ENCODE peak calls at places on chromosomes 6 and 20, in four cellular contexts. H, D, T and M are unnamed samples.

GRCh38 chr20:1624811-1625690 is 5.2 kb upstream of the SIRPB1 start:
- DNase-seq in T (no peak), H (no peak), D (no peak), M (no peak)

GRCh38 chr6:107264357-107264831 is 149.1 kb upstream of the BEND3 start:
- DNase-seq in H (peak), T (no peak), D (peak), M (no peak)

GRCh38 chr6:53378208-53378607 is 29.5 kb upstream of the ELOVL5 start:
- DNase-seq in T (no peak), H (no peak), D (no peak), M (no peak)

GRCh38 chr20:17972121-17972520 is 3.3 kb downstream of the MGME1 start:
- DNase-seq in D (no peak), T (no peak), H (no peak), M (no peak)

GRCh38 chr20:57388953-57389694 is 2.1 kb upstream of the RBM38 start:
- DNase-seq in H (peak), T (peak), D (peak), M (peak)

GRCh38 chr6:142773859-142774258 is 171.1 kb downstream of the HIVEP2 start:
- DNase-seq in H (no peak), D (no peak), T (peak), M (no peak)

GRCh38 chr6:137261393-137262154 is 42.4 kb upstream of the IFNGR1 start:
- DNase-seq in D (peak), H (peak), T (no peak), M (no peak)

GRCh38 chr6:117142995-117143394 is 122.4 kb upstream of the VGLL2 start:
- DNase-seq in D (no peak), H (no peak), T (no peak), M (no peak)

GRCh38 chr20:16615199-16615598 is 42.0 kb upstream of the KIF16B start:
- DNase-seq in H (peak), D (peak), T (no peak), M (no peak)

GRCh38 chr6:35052694-35053565 is 88.2 kb downstream of the TCP11 start:
- DNase-seq in H (no peak), D (peak), T (no peak), M (no peak)

GRCh38 chr6:27889628-27890315 is 22.4 kb downstream of the OR2B2 start:
- DNase-seq in D (no peak), T (peak), H (no peak), M (no peak)

DNA sequence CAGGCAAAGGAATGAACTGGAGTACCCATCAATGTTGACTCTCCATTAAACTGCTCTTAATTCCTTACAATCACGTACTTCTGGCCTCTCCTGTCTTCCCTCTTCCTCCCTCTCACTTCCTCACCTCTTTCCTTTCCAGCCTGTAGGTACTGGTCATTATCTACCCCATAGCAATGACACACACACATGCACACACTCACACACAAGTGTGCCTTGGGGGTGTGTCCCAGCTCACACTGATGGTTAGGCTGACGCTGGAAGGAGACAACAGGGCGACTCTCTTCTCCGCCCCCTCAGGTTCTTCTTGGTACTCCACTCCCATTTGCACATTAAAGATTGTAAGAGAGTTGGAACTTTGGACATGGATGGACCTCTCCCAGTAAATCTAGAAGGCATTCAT is 14.0 kb upstream of the SERPINB9 start:
- DNase-seq in H (no peak), T (no peak), D (no peak), M (no peak)
- TF ChIP-seq CTCF in H (no peak), T (no peak), D (peak), M (no peak)

GRCh38 chr6:36428911-36429310 is 13.7 kb downstream of the PXT1 start:
- DNase-seq in H (no peak), T (no peak), D (peak), M (no peak)
- TF ChIP-seq CTCF in H (peak), T (no peak), D (no peak), M (no peak)

GRCh38 chr6:40876336-40876735 is 162.7 kb downstream of the UNC5CL start:
- DNase-seq in T (no peak), H (no peak), D (no peak), M (no peak)

GRCh38 chr6:40881501-40881900 is 157.5 kb downstream of the UNC5CL start:
- DNase-seq in D (no peak), H (no peak), T (no peak), M (no peak)

GRCh38 chr6:40874495-40874894 is 164.5 kb downstream of the UNC5CL start:
- DNase-seq in H (no peak), T (no peak), D (no peak), M (no peak)

GRCh38 chr6:40879169-40879568 is 159.9 kb downstream of the UNC5CL start:
- DNase-seq in T (no peak), H (no peak), D (no peak), M (no peak)

DNA sequence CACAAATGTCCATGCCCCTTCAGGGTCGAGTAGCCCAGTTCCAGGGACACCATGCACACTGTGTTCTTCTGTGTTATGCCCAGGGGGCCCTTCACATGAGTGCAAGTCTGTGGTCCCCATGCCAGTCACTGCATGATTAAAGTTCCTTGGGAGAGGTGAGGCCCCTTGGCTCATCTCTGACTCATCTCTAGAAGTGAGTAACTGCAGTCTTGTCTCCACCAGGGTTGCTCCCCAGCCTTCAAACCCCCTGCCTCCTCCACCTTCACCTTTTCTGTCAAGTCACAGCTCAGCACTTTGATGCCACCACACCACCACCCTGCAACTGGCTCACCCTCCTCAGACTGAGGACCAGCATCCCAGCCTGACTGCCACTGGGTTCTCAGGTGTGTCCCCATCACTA is 161.7 kb downstream of the UNC5CL start:
- DNase-seq in D (no peak), T (no peak), H (no peak), M (no peak)
- TF ChIP-seq CTCF in D (no peak), T (no peak), H (no peak), M (no peak)

DNA sequence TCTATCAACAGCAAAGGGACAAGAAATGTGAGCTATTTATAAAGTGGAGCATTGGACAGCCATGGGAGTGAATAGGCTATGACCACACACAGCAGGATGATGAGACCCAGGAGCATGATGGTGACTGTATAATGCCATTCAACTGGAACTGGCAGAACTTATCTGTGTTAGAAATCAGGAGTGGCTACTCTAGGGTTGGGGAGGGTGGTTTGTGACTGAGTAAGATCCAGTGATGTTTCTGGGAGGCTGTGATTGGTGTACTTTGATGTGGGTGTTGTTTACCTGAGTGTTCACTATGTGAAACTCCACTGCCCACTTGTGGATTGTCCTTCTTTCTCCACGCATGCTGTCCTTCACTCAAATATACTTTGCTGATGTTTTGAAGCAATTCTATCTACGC is 11.5 kb upstream of the HLA-B start:
- DNase-seq in T (no peak), D (no peak), H (no peak), M (no peak)
- TF ChIP-seq CTCF in T (no peak), D (no peak), H (no peak), M (no peak)

GRCh38 chr20:60453847-60454246 is 495.6 kb downstream of the CDH26 start:
- DNase-seq in D (no peak), T (no peak), H (no peak), M (peak)
- TF ChIP-seq CTCF in D (no peak), T (no peak), H (no peak), M (no peak)

GRCh38 chr6:16770701-16771569 is 9.7 kb upstream of the ATXN1 start:
- DNase-seq in T (peak), H (peak), D (peak), M (peak)
- TF ChIP-seq CTCF in T (peak), H (peak), D (peak), M (peak)

GRCh38 chr20:46963196-46963529 is 68.5 kb downstream of the EYA2 start:
- DNase-seq in H (peak), T (no peak), D (no peak), M (no peak)
- TF ChIP-seq CTCF in H (no peak), T (no peak), D (no peak), M (no peak)

GRCh38 chr6:104941694-104942177 is 15.2 kb upstream of the LIN28B start:
- DNase-seq in H (no peak), D (no peak), T (no peak), M (no peak)
- TF ChIP-seq CTCF in H (no peak), D (no peak), T (no peak), M (peak)

DNA sequence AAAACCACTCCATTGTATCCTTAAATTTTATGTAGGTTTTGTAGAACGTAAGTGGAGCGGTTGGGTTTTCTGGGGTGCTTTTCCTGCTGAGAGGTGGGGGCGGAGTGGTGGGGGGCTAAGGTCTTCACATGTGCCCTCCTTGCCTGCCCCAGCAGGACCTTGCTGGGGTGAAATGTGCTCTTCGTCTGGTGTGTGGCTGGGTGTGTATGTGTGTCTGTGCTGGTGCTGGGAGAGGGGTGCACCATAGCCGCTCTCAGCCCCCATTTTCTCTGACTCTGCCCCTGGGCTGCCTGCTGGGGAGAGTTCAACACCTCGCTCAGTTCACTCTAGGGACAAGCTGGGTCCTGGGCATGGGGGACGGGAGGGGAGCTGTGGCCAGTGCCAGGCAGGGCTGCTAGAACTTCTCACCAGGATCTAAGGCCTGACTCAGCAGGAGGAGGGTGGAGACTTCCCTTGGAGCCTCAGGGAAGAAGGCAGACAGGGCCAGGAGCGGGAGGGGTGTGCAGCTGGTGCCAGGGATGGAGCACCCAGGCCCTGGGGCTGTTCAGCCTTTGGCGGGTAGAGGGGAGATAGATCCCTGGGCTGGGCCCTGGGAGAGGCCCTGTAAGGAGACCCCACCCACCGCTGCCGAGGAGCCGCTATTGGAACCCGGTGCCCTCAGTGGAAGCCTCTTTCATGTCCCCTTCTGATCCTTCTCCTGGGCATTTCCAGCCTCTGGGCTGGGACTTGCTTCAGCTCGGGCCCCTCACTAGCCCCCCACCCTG is 4.8 kb downstream of the SOX18 start:
- DNase-seq in H (peak), D (peak), T (no peak), M (no peak)
- TF ChIP-seq CTCF in H (no peak), D (no peak), T (no peak), M (no peak)